ENCODE peak calls at places on chromosomes 1 and 21, in five cellular contexts. E is stomach, X is A549, I is tibial nerve, G is IMR-90. Q is an unnamed sample.

GRCh38 chr1:151846062-151846568 is 6.5 kb upstream of the C2CD4D start:
- DNase-seq in X (peak), I (no peak), E (no peak), G (peak), Q (no peak)

GRCh38 chr21:45589686-45590245 is 47.5 kb upstream of the SLC19A1 start:
- DNase-seq in E (peak), X (no peak), I (no peak), G (no peak), Q (no peak)

GRCh38 chr1:52259886-52260285 is 106.1 kb downstream of the CC2D1B start:
- DNase-seq in I (no peak), X (no peak), E (no peak), G (peak), Q (no peak)

GRCh38 chr1:150162862-150163706 is 13.4 kb downstream of the PLEKHO1 start:
- DNase-seq in G (peak), I (peak), X (no peak), E (peak), Q (peak)

GRCh38 chr1:94713472-94714141 is 106.5 kb upstream of the SLC44A3 start:
- DNase-seq in I (peak), X (peak), G (peak), E (peak), Q (peak)

GRCh38 chr1:211677659-211678058 is 2.2 kb upstream of the NEK2 start:
- DNase-seq in X (no peak), E (no peak), G (no peak), I (no peak), Q (no peak)

GRCh38 chr1:209375681-209376360 is 207.7 kb upstream of the CAMK1G start:
- DNase-seq in G (peak), I (no peak), E (no peak), X (no peak), Q (no peak)

GRCh38 chr1:110671323-110671722 is 3.4 kb downstream of the KCNA3 start:
- DNase-seq in I (no peak), G (no peak), X (no peak), E (no peak), Q (no peak)

GRCh38 chr1:42324398-42325013 is 10.5 kb downstream of the FOXJ3 start:
- DNase-seq in E (no peak), I (no peak), G (no peak), X (no peak), Q (no peak)

GRCh38 chr1:182588460-182589396 is at the start of gene RNASEL:
- DNase-seq in I (peak), G (peak), E (peak), X (peak), Q (peak)
- TF ChIP-seq POLR2A in I (no peak), G (no peak), E (no peak), X (peak), Q (peak)

GRCh38 chr21:43801006-43801783 is 11.8 kb downstream of the RRP1 start:
- DNase-seq in E (no peak), I (no peak), G (no peak), X (no peak), Q (no peak)

GRCh38 chr21:43802713-43803313 is 13.4 kb downstream of the RRP1 start:
- DNase-seq in I (no peak), X (no peak), E (no peak), G (no peak), Q (no peak)

GRCh38 chr21:43806017-43806710 is 16.8 kb downstream of the RRP1 start:
- DNase-seq in E (no peak), X (no peak), G (no peak), I (no peak), Q (no peak)

GRCh38 chr21:43805275-43805800 is 16.0 kb downstream of the RRP1 start:
- DNase-seq in G (no peak), I (no peak), E (no peak), X (no peak), Q (peak)

DNA sequence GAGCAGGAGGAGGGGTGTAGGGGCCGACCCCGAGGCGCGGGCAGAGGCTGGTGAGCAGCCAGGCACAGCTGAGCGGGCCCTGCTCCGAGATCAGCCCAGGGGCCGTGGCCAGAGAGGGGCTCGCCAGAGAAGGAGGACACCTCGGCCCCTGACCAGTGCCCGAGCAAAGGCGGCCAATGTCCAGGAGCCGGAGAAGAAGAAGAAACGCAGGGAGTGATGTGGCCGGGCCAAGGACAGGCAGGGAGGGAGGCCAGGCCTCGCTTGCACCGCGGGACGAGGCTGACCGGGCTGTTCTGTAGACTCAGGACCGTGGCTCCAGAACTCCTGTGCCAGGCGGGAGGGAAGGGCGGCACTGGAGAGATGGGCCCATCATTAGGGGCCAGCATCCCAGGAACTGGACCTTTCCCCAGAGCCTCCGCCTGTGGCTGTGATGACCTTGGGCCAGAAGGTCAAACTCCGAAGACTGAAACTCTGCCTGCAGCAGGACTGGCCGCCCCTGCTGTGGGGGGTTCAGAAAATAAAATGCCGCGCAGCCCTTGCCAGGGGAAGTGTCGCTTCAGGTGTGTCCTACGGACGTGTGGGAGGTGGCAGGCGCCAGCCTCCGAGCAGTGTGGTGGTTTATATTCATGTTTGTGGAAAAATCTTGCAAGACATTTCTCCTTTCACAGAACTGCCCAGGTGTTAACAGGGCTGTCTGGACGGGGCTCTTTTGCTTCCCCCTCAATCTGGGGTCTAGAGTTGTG is 14.4 kb downstream of the RRP1 start:
- DNase-seq in X (no peak), E (no peak), I (no peak), G (no peak), Q (no peak)
- TF ChIP-seq POLR2A in X (no peak), E (no peak), I (no peak), G (no peak), Q (no peak)

GRCh38 chr1:175002910-175003517 is 3.3 kb downstream of the CACYBP start:
- DNase-seq in E (no peak), X (no peak), G (no peak), I (no peak), Q (no peak)

GRCh38 chr1:174998569-174999215 is 1.1 kb upstream of the CACYBP start:
- DNase-seq in G (peak), X (peak), I (no peak), E (peak), Q (peak)

GRCh38 chr1:174999216-174999925 is 376 bp upstream of the CACYBP start:
- DNase-seq in I (peak), G (peak), E (peak), X (peak), Q (peak)

GRCh38 chr1:175000697-175001187 is 995 bp downstream of the CACYBP start:
- DNase-seq in I (no peak), G (no peak), E (no peak), X (no peak), Q (no peak)

DNA sequence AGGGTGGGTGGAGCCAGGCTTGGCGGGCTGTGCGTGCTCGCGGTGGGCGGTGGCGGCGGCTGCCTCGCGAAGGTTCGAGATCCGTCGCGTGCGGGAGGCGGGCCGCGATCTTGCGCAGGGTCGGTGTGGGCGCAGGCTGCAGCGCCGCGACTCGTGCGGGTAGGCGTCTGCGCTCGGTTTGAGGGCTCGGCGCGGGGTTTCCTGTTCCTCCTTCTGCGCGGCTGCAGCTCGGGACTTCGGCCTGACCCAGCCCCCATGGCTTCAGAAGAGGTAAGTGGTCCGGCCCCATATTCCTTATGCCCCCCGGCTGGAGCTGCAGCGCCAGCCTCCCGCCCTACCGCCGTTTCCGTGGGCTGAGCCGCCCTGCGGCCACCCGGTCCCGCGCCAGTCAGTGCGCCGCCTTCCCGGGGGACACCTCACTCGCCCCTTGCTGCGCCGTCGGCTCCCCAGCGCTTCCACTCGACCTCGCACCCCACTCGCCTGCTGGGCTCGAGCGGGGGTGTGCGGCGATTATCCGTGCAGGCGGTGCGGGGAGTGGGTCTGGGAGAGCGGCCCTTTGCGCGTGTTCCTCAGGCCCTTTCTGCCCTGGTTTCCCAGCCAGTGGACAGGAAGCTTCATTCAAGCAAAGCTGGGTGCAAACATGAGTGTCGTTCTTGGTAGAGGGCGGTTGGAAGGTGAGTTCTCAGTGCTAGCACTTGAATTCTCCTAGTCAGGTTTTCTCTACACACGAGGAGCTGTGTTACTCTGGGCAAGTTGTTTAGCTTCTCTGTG is at the start of gene CACYBP:
- DNase-seq in X (peak), E (peak), G (peak), I (peak), Q (no peak)
- TF ChIP-seq POLR2A in X (peak), E (no peak), G (no peak), I (peak), Q (no peak)

DNA sequence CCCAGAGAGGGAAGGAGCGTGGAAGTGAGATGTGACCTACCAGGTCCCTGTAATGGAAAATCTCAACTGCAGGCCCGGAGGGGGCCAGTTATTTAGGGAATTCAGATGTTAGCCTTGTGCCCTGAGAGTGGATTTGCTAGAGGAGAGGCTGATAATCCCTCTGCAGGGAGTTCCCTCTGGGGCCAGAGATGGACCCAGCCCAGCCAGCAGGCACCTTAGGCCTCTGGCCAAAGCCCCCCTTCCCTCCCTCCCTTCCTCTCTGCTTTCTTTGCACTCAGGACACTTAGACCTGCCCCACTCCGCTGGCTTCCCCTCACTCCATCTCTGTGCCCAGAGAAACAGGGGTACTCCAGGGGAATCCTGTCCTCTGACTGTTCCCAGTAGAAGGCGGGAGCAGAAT is 1.5 kb upstream of the ATP1A2 start:
- DNase-seq in X (no peak), I (no peak), E (no peak), G (no peak), Q (no peak)
- TF ChIP-seq POLR2A in X (no peak), I (no peak), E (no peak), G (no peak), Q (no peak)